ENCODE peak calls at places on chromosomes 1 and 21, in six cellular contexts. I is psoas muscle, C is epithelial cell of esophagus, M is NCI-H2081, B is H9, E is NCI-H1092. A is an unnamed sample.

GRCh38 chr1:206059354-206059915 is 6.5 kb downstream of the RHEX start:
- DNase-seq in C (peak; percentile 9), M (no peak), I (no peak), B (no peak), E (no peak), A (no peak)

GRCh38 chr1:183027791-183028190 is 4.6 kb downstream of the LAMC1 start:
- DNase-seq in M (no peak), I (no peak), B (no peak), C (peak; percentile 51), E (no peak), A (no peak)

GRCh38 chr1:167833904-167834303 is 80.0 kb downstream of the ADCY10 start:
- DNase-seq in C (no peak), I (no peak), M (no peak), B (no peak), E (no peak), A (no peak)

GRCh38 chr1:159921251-159921650 is 4.1 kb downstream of the TAGLN2 start:
- DNase-seq in E (no peak), M (no peak), C (peak; percentile 26), I (no peak), B (no peak), A (no peak)

GRCh38 chr1:85681087-85681486 is 27.1 kb downstream of the ZNHIT6 start:
- DNase-seq in I (no peak), B (no peak), C (no peak), E (no peak), M (no peak), A (no peak)

GRCh38 chr1:2555634-2556276 is 416 bp upstream of the TNFRSF14 start:
- DNase-seq in B (no peak), I (peak; percentile 82), M (no peak), E (no peak), C (no peak), A (peak; percentile 83)

GRCh38 chr1:218346391-218347204 is 1.5 kb downstream of the TGFB2 start:
- DNase-seq in E (no peak), I (peak; percentile 28), C (peak; percentile 27), M (no peak), B (peak; percentile 46), A (no peak)

GRCh38 chr1:62434612-62434994 is 2.2 kb upstream of the USP1 start:
- DNase-seq in E (no peak), B (no peak), M (no peak), I (no peak), C (no peak), A (no peak)

GRCh38 chr21:31732538-31732864 is 583 bp upstream of the SCAF4 start:
- DNase-seq in I (no peak), B (no peak), E (no peak), C (no peak), M (no peak), A (no peak)

GRCh38 chr1:24362982-24363614 is 43.9 kb downstream of the GRHL3 start:
- DNase-seq in I (peak; percentile 20), E (no peak), B (no peak), M (no peak), C (peak; percentile 91), A (no peak)

A was measured in DND-41.